ENCODE peak calls at places on chromosomes 3 and 15, in nine cellular contexts. One of them, this sample, is unnamed.

GRCh38 chr15:80093854-80094418 is 34.5 kb downstream of the ZFAND6 start:
- DNase-seq in keratinocyte: no peak
- DNase-seq in stimulated activated CD8-positive, alpha-beta memory T cell treated with anti-CD3 and anti-CD28 coated beads, Interleukin-7, amount 100 ng/mL, for 1 hour: no peak
- DNase-seq in HT-29: no peak
- DNase-seq in astrocyte of the spinal cord: no peak
- DNase-seq in ACHN: no peak
- DNase-seq in GM20000: no peak
- DNase-seq in ELR: no peak
- DNase-seq in T-helper 9 cell: no peak
- DNase-seq in this sample: peak; percentile 68

GRCh38 chr15:90550919-90551318 is 21.2 kb downstream of the CRTC3 start:
- DNase-seq in keratinocyte: no peak
- DNase-seq in ACHN: no peak
- DNase-seq in ELR: peak; percentile 36
- DNase-seq in HT-29: no peak
- DNase-seq in stimulated activated CD8-positive, alpha-beta memory T cell treated with anti-CD3 and anti-CD28 coated beads, Interleukin-7, amount 100 ng/mL, for 1 hour: no peak
- DNase-seq in astrocyte of the spinal cord: no peak
- DNase-seq in T-helper 9 cell: no peak
- DNase-seq in GM20000: peak; percentile 45
- DNase-seq in this sample: peak; percentile 37

GRCh38 chr15:70299931-70300858 is 202.5 kb upstream of the TLE3 start:
- DNase-seq in stimulated activated CD8-positive, alpha-beta memory T cell treated with anti-CD3 and anti-CD28 coated beads, Interleukin-7, amount 100 ng/mL, for 1 hour: peak; percentile 57
- DNase-seq in T-helper 9 cell: peak; percentile 46
- DNase-seq in keratinocyte: no peak
- DNase-seq in astrocyte of the spinal cord: no peak
- DNase-seq in ELR: no peak
- DNase-seq in ACHN: no peak
- DNase-seq in HT-29: no peak
- DNase-seq in GM20000: peak; percentile 81
- DNase-seq in this sample: no peak

GRCh38 chr3:64214002-64214696 is 11.1 kb downstream of the PRICKLE2 start:
- DNase-seq in ACHN: no peak
- DNase-seq in keratinocyte: no peak
- DNase-seq in GM20000: no peak
- DNase-seq in astrocyte of the spinal cord: peak; percentile 87
- DNase-seq in ELR: peak; percentile 52
- DNase-seq in T-helper 9 cell: no peak
- DNase-seq in stimulated activated CD8-positive, alpha-beta memory T cell treated with anti-CD3 and anti-CD28 coated beads, Interleukin-7, amount 100 ng/mL, for 1 hour: no peak
- DNase-seq in HT-29: peak; percentile 42
- DNase-seq in this sample: peak; percentile 62

GRCh38 chr3:109112946-109113345 is 5.0 kb downstream of the MORC1 start:
- DNase-seq in keratinocyte: no peak
- DNase-seq in GM20000: no peak
- DNase-seq in stimulated activated CD8-positive, alpha-beta memory T cell treated with anti-CD3 and anti-CD28 coated beads, Interleukin-7, amount 100 ng/mL, for 1 hour: no peak
- DNase-seq in ACHN: no peak
- DNase-seq in HT-29: no peak
- DNase-seq in ELR: no peak
- DNase-seq in astrocyte of the spinal cord: no peak
- DNase-seq in T-helper 9 cell: no peak
- DNase-seq in this sample: no peak

GRCh38 chr3:39460677-39461076 is 6.8 kb upstream of the MOBP start:
- DNase-seq in HT-29: no peak
- DNase-seq in stimulated activated CD8-positive, alpha-beta memory T cell treated with anti-CD3 and anti-CD28 coated beads, Interleukin-7, amount 100 ng/mL, for 1 hour: no peak
- DNase-seq in ACHN: no peak
- DNase-seq in GM20000: no peak
- DNase-seq in keratinocyte: no peak
- DNase-seq in ELR: no peak
- DNase-seq in astrocyte of the spinal cord: no peak
- DNase-seq in T-helper 9 cell: no peak
- DNase-seq in this sample: no peak

GRCh38 chr3:9955611-9956352 is 3.6 kb upstream of the PRRT3 start:
- DNase-seq in stimulated activated CD8-positive, alpha-beta memory T cell treated with anti-CD3 and anti-CD28 coated beads, Interleukin-7, amount 100 ng/mL, for 1 hour: no peak
- DNase-seq in GM20000: no peak
- DNase-seq in ACHN: no peak
- DNase-seq in T-helper 9 cell: no peak
- DNase-seq in astrocyte of the spinal cord: no peak
- DNase-seq in ELR: peak; percentile 16
- DNase-seq in HT-29: no peak
- DNase-seq in keratinocyte: no peak
- DNase-seq in this sample: no peak

GRCh38 chr15:99253381-99254090 is 2.3 kb downstream of the LRRC28 start:
- DNase-seq in astrocyte of the spinal cord: peak; percentile 82
- DNase-seq in keratinocyte: no peak
- DNase-seq in GM20000: peak; percentile 30
- DNase-seq in ELR: peak; percentile 85
- DNase-seq in T-helper 9 cell: no peak
- DNase-seq in HT-29: peak; percentile 39
- DNase-seq in stimulated activated CD8-positive, alpha-beta memory T cell treated with anti-CD3 and anti-CD28 coated beads, Interleukin-7, amount 100 ng/mL, for 1 hour: no peak
- DNase-seq in ACHN: peak; percentile 38
- DNase-seq in this sample: peak; percentile 70

GRCh38 chr15:88717342-88718017 is 78.7 kb downstream of the ISG20 start:
- DNase-seq in ELR: no peak
- DNase-seq in stimulated activated CD8-positive, alpha-beta memory T cell treated with anti-CD3 and anti-CD28 coated beads, Interleukin-7, amount 100 ng/mL, for 1 hour: no peak
- DNase-seq in astrocyte of the spinal cord: no peak
- DNase-seq in GM20000: no peak
- DNase-seq in HT-29: no peak
- DNase-seq in T-helper 9 cell: no peak
- DNase-seq in keratinocyte: no peak
- DNase-seq in ACHN: no peak
- DNase-seq in this sample: no peak

GRCh38 chr3:12135029-12135634 is 23.6 kb downstream of the TIMP4 start:
- DNase-seq in keratinocyte: no peak
- DNase-seq in T-helper 9 cell: peak; percentile 43
- DNase-seq in ACHN: peak; percentile 52
- DNase-seq in GM20000: peak; percentile 64
- DNase-seq in astrocyte of the spinal cord: peak; percentile 68
- DNase-seq in ELR: peak; percentile 65
- DNase-seq in HT-29: peak; percentile 69
- DNase-seq in stimulated activated CD8-positive, alpha-beta memory T cell treated with anti-CD3 and anti-CD28 coated beads, Interleukin-7, amount 100 ng/mL, for 1 hour: no peak
- DNase-seq in this sample: peak; percentile 61

GRCh38 chr3:52046186-52046913 is 10.0 kb downstream of the DUSP7 start:
- DNase-seq in astrocyte of the spinal cord: peak; percentile 95
- DNase-seq in stimulated activated CD8-positive, alpha-beta memory T cell treated with anti-CD3 and anti-CD28 coated beads, Interleukin-7, amount 100 ng/mL, for 1 hour: no peak
- DNase-seq in GM20000: no peak
- DNase-seq in ACHN: peak; percentile 91
- DNase-seq in HT-29: no peak
- DNase-seq in keratinocyte: peak; percentile 99
- DNase-seq in ELR: peak; percentile 99
- DNase-seq in T-helper 9 cell: no peak
- DNase-seq in this sample: peak; percentile 96

GRCh38 chr3:10432156-10432845 is 73.1 kb downstream of the ATP2B2 start:
- DNase-seq in stimulated activated CD8-positive, alpha-beta memory T cell treated with anti-CD3 and anti-CD28 coated beads, Interleukin-7, amount 100 ng/mL, for 1 hour: no peak
- DNase-seq in T-helper 9 cell: no peak
- DNase-seq in ACHN: no peak
- DNase-seq in HT-29: no peak
- DNase-seq in ELR: no peak
- DNase-seq in astrocyte of the spinal cord: no peak
- DNase-seq in keratinocyte: no peak
- DNase-seq in GM20000: no peak
- DNase-seq in this sample: no peak

GRCh38 chr3:65951836-65952505 is 86.7 kb downstream of the MAGI1 start:
- DNase-seq in stimulated activated CD8-positive, alpha-beta memory T cell treated with anti-CD3 and anti-CD28 coated beads, Interleukin-7, amount 100 ng/mL, for 1 hour: no peak
- DNase-seq in HT-29: peak; percentile 45
- DNase-seq in astrocyte of the spinal cord: no peak
- DNase-seq in ACHN: no peak
- DNase-seq in T-helper 9 cell: no peak
- DNase-seq in GM20000: no peak
- DNase-seq in keratinocyte: no peak
- DNase-seq in ELR: peak; percentile 85
- DNase-seq in this sample: no peak

GRCh38 chr3:108088697-108089096 is 2.1 kb downstream of the CD47 start:
- DNase-seq in ACHN: peak; percentile 23
- DNase-seq in HT-29: peak; percentile 31
- DNase-seq in T-helper 9 cell: no peak
- DNase-seq in stimulated activated CD8-positive, alpha-beta memory T cell treated with anti-CD3 and anti-CD28 coated beads, Interleukin-7, amount 100 ng/mL, for 1 hour: no peak
- DNase-seq in ELR: peak; percentile 54
- DNase-seq in GM20000: peak; percentile 55
- DNase-seq in astrocyte of the spinal cord: peak; percentile 22
- DNase-seq in keratinocyte: no peak
- DNase-seq in this sample: peak; percentile 42

GRCh38 chr3:30428251-30428650 is 178.2 kb upstream of the TGFBR2 start:
- DNase-seq in GM20000: no peak
- DNase-seq in T-helper 9 cell: no peak
- DNase-seq in HT-29: no peak
- DNase-seq in astrocyte of the spinal cord: peak; percentile 77
- DNase-seq in stimulated activated CD8-positive, alpha-beta memory T cell treated with anti-CD3 and anti-CD28 coated beads, Interleukin-7, amount 100 ng/mL, for 1 hour: no peak
- DNase-seq in ACHN: peak; percentile 55
- DNase-seq in keratinocyte: no peak
- DNase-seq in ELR: peak; percentile 72
- DNase-seq in this sample: peak; percentile 19

GRCh38 chr15:67174864-67175573 is 79.4 kb downstream of the AAGAB start:
- DNase-seq in keratinocyte: peak; percentile 95
- DNase-seq in T-helper 9 cell: no peak
- DNase-seq in astrocyte of the spinal cord: no peak
- DNase-seq in HT-29: peak; percentile 93
- DNase-seq in stimulated activated CD8-positive, alpha-beta memory T cell treated with anti-CD3 and anti-CD28 coated beads, Interleukin-7, amount 100 ng/mL, for 1 hour: no peak
- DNase-seq in ACHN: peak; percentile 41
- DNase-seq in ELR: peak; percentile 81
- DNase-seq in GM20000: no peak
- DNase-seq in this sample: peak; percentile 93

GRCh38 chr15:77819841-77820728 is 187.4 kb upstream of the LINGO1 start:
- DNase-seq in astrocyte of the spinal cord: no peak
- DNase-seq in GM20000: no peak
- DNase-seq in ELR: peak; percentile 48
- DNase-seq in keratinocyte: no peak
- DNase-seq in T-helper 9 cell: no peak
- DNase-seq in ACHN: peak; percentile 47
- DNase-seq in stimulated activated CD8-positive, alpha-beta memory T cell treated with anti-CD3 and anti-CD28 coated beads, Interleukin-7, amount 100 ng/mL, for 1 hour: no peak
- DNase-seq in HT-29: peak; percentile 51
- DNase-seq in this sample: peak; percentile 18

GRCh38 chr3:106811376-106811775 is 565.9 kb upstream of the CCDC54 start:
- DNase-seq in stimulated activated CD8-positive, alpha-beta memory T cell treated with anti-CD3 and anti-CD28 coated beads, Interleukin-7, amount 100 ng/mL, for 1 hour: no peak
- DNase-seq in HT-29: no peak
- DNase-seq in astrocyte of the spinal cord: peak; percentile 76
- DNase-seq in ACHN: no peak
- DNase-seq in T-helper 9 cell: no peak
- DNase-seq in ELR: peak; percentile 90
- DNase-seq in keratinocyte: peak; percentile 15
- DNase-seq in GM20000: no peak
- DNase-seq in this sample: peak; percentile 50